ENCODE peak calls at places on chromosomes 4 and X, in eight cellular contexts. Y is ACHN, E is transverse colon, W is fibroblast of villous mesenchyme, X is SIG-M5, O is spleen, M is SW480, C is psoas muscle. J is an unnamed sample.

GRCh38 chr4:118981171-118981838 is 92.7 kb downstream of the SYNPO2 start:
- DNase-seq in Y (no peak), E (no peak), W (no peak), X (no peak), O (no peak), M (no peak), C (no peak), J (no peak)

GRCh38 chr4:31530555-31530954 is 810.4 kb downstream of the PCDH7 start:
- DNase-seq in Y (no peak), E (no peak), W (no peak), X (no peak), O (no peak), M (no peak), C (no peak), J (no peak)

GRCh38 chr4:116913451-116913850 is 171.9 kb downstream of the TRAM1L1 start:
- DNase-seq in Y (no peak), E (no peak), W (no peak), X (no peak), O (no peak), M (no peak), C (no peak), J (no peak)

GRCh38 chrX:151699746-151700145 is 4.5 kb downstream of the PRRG3 start:
- DNase-seq in Y (no peak), E (no peak), W (no peak), X (no peak), O (no peak), M (no peak), C (no peak), J (no peak)

GRCh38 chr4:51820443-51820842 is 22.5 kb upstream of the DCUN1D4 start:
- DNase-seq in Y (no peak), E (no peak), W (no peak), X (no peak), O (no peak), M (no peak), C (no peak), J (no peak)

GRCh38 chr4:40340034-40340433 is 4.9 kb downstream of the CHRNA9 start:
- DNase-seq in Y (no peak), E (no peak), W (no peak), X (no peak), O (no peak), M (no peak), C (no peak), J (no peak)

GRCh38 chr4:122152699-122153328 is 683 bp downstream of the BLTP1 start:
- DNase-seq in Y (peak; percentile 28), E (peak; percentile 53), W (peak; percentile 27), X (no peak), O (peak; percentile 89), M (peak; percentile 54), C (peak; percentile 17), J (peak; percentile 62)

GRCh38 chrX:97616883-97617510 is 733.3 kb downstream of the RPA4 start:
- DNase-seq in Y (peak; percentile 31), E (no peak), W (peak; percentile 37), X (no peak), O (no peak), M (peak; percentile 48), C (no peak), J (no peak)

GRCh38 chr4:72555377-72555831 is 13.6 kb downstream of the ADAMTS3 start:
- DNase-seq in Y (no peak), E (no peak), W (no peak), X (no peak), O (no peak), M (no peak), C (no peak), J (no peak)

GRCh38 chr4:15144249-15144966 is 142.1 kb downstream of the CPEB2 start:
- DNase-seq in Y (no peak), E (no peak), W (no peak), X (no peak), O (no peak), M (no peak), C (no peak), J (peak; percentile 52)

GRCh38 chr4:163665521-163666334 is 171.2 kb downstream of the TMA16 start:
- DNase-seq in Y (no peak), E (no peak), W (no peak), X (no peak), O (no peak), M (no peak), C (no peak), J (no peak)

GRCh38 chr4:87033902-87034301 is 99.1 kb downstream of the AFF1 start:
- DNase-seq in Y (peak; percentile 16), E (no peak), W (no peak), X (no peak), O (no peak), M (no peak), C (no peak), J (no peak)

GRCh38 chr4:54229631-54230478 is 762 bp downstream of the PDGFRA start:
- DNase-seq in Y (no peak), E (no peak), W (peak; percentile 72), X (no peak), O (no peak), M (no peak), C (peak; percentile 26), J (no peak)

GRCh38 chrX:42119076-42119475 is 195.7 kb upstream of the CASK start:
- DNase-seq in Y (no peak), E (no peak), W (peak; percentile 55), X (no peak), O (no peak), M (peak; percentile 58), C (no peak), J (no peak)

GRCh38 chr4:95061220-95061619 is 303.5 kb downstream of the BMPR1B start:
- DNase-seq in Y (no peak), E (no peak), W (peak; percentile 43), X (no peak), O (no peak), M (no peak), C (no peak), J (no peak)

GRCh38 chrX:109294097-109294815 is 187.6 kb downstream of the GUCY2F start:
- DNase-seq in Y (no peak), E (no peak), W (peak; percentile 0), X (no peak), O (no peak), M (no peak), C (no peak), J (no peak)

J was measured in left lobe of liver.